ENCODE peak calls at places on chromosomes 5 and 9, in four cellular contexts. One of them, this sample, is unnamed.

GRCh38 chr9:127712371-127712770 is 3.1 kb downstream of the PTRH1 start:
- DNase-seq in HepG2: no peak
- DNase-seq in K562: no peak
- DNase-seq in GM12878: no peak
- DNase-seq in this sample: no peak

GRCh38 chr9:95092321-95093072 is 225.0 kb downstream of the FANCC start:
- DNase-seq in K562: no peak
- DNase-seq in GM12878: no peak
- DNase-seq in HepG2: no peak
- DNase-seq in this sample: no peak

GRCh38 chr9:92426501-92426900 is 2.2 kb upstream of the OMD start:
- DNase-seq in HepG2: no peak
- DNase-seq in GM12878: no peak
- DNase-seq in K562: no peak
- DNase-seq in this sample: no peak

GRCh38 chr5:129003232-129003631 is 37.9 kb downstream of the SLC27A6 start:
- DNase-seq in GM12878: no peak
- DNase-seq in K562: no peak
- DNase-seq in HepG2: no peak
- DNase-seq in this sample: no peak

GRCh38 chr9:69412741-69413150 is 87.7 kb downstream of the ENTREP1 start:
- DNase-seq in HepG2: peak
- DNase-seq in GM12878: no peak
- DNase-seq in K562: peak
- DNase-seq in this sample: peak

GRCh38 chr9:76583256-76583655 is 124.3 kb downstream of the GCNT1 start:
- DNase-seq in GM12878: no peak
- DNase-seq in HepG2: no peak
- DNase-seq in K562: no peak
- DNase-seq in this sample: no peak

GRCh38 chr9:19033015-19033414 is at the start of gene SAXO1:
- DNase-seq in K562: no peak
- DNase-seq in HepG2: no peak
- DNase-seq in GM12878: no peak
- DNase-seq in this sample: no peak

GRCh38 chr9:99819123-99819483 is 2.6 kb upstream of the NR4A3 start:
- DNase-seq in HepG2: no peak
- DNase-seq in K562: no peak
- DNase-seq in GM12878: no peak
- DNase-seq in this sample: no peak

GRCh38 chr5:90909091-90909503 is 350.5 kb downstream of the ADGRV1 start:
- DNase-seq in K562: no peak
- DNase-seq in GM12878: no peak
- DNase-seq in HepG2: peak
- DNase-seq in this sample: no peak

GRCh38 chr9:96554801-96555566 is 64.7 kb downstream of the CDC14B start:
- DNase-seq in GM12878: no peak
- DNase-seq in K562: no peak
- DNase-seq in HepG2: no peak
- DNase-seq in this sample: no peak

GRCh38 chr5:10617103-10617502 is 53.2 kb downstream of the ANKRD33B start:
- DNase-seq in K562: no peak
- DNase-seq in GM12878: no peak
- DNase-seq in HepG2: no peak
- DNase-seq in this sample: no peak
- TF ChIP-seq BHLHE40 in K562: no peak
- TF ChIP-seq BHLHE40 in GM12878: no peak
- TF ChIP-seq BHLHE40 in HepG2: no peak
- TF ChIP-seq BHLHE40 in this sample: no peak

GRCh38 chr9:109331353-109331752 is 10.5 kb upstream of the EPB41L4B start:
- DNase-seq in GM12878: no peak
- DNase-seq in K562: no peak
- DNase-seq in HepG2: no peak
- DNase-seq in this sample: no peak
- TF ChIP-seq TARDBP in GM12878: no peak
- TF ChIP-seq TARDBP in K562: no peak
- TF ChIP-seq TARDBP in HepG2: no peak
- TF ChIP-seq TARDBP in this sample: no peak

GRCh38 chr5:119454171-119454570 is 1.9 kb downstream of the HSD17B4 start:
- DNase-seq in K562: no peak
- DNase-seq in GM12878: no peak
- DNase-seq in HepG2: peak
- DNase-seq in this sample: no peak
- TF ChIP-seq BHLHE40 in K562: no peak
- TF ChIP-seq BHLHE40 in GM12878: no peak
- TF ChIP-seq BHLHE40 in HepG2: no peak
- TF ChIP-seq BHLHE40 in this sample: no peak

DNA sequence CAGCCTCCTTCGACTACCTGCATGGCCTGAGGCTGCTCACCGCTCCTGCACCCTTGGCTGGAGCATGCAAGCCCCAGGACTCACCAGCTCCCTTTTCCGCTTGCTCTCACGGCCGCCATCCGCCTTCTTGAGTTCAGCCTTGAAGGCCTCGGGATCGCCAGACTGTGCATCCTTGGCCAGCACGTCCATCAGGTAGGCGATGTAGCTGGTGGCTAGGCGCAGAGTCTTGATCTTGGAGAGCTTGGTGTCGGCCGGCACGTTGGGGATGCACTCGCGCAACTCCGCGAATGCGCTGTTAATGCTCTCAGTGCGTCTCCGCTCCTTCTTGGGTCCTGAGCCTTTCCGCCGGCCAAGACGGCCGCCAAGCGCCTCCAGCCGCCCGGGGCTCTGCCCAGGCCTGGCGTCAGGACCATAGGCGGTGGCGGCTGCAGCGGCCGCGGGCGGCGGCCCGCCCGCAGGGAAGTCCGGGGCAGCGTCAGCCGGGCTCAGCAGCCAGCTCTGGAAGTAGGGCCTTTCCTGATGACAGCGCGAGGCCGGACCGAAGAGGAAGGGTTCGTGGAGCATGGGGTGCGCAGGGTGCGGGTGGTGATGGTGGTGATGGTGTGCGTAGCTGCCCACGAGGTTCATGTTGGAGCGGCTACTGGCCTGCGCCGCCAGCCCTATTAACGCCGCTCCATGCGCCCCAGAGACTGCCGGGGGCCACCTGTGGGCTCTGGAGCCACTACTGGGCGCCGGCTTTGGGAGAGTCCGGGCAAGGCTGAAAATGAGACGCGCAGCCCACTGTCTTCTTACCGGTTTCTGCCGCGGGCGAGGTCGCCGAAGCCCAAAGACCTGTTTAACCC is 424 bp downstream of the HAND1 start:
- DNase-seq in HepG2: no peak
- DNase-seq in K562: no peak
- DNase-seq in GM12878: no peak
- DNase-seq in this sample: no peak
- TF ChIP-seq TARDBP in HepG2: no peak
- TF ChIP-seq TARDBP in K562: no peak
- TF ChIP-seq TARDBP in GM12878: no peak
- TF ChIP-seq TARDBP in this sample: no peak